ENCODE peak calls at places on chromosomes 13 and 19, in eight cellular contexts. J is stimulated activated CD4-positive, alpha-beta T cell treated with anti-CD3 and anti-CD28 coated beads, Interleukin-1b, Interleukin-23, amount 100 ng/mL, for 24 hours; A is head of caudate nucleus; I is hypothalamus; U is GM23248; G is mesothelial cell of epicardium; R is SHP77 treated with DMSO at 0.1 percent for 48 hours; Z is amniotic stem cell. E is an unnamed sample.

GRCh38 chr13:49649244-49649962 is 21.1 kb downstream of the ARL11 start:
- DNase-seq in U (peak; percentile 52), I (no peak), G (no peak), R (no peak), J (no peak), Z (no peak), A (no peak), E (no peak)

GRCh38 chr13:108083056-108083455 is 132.3 kb downstream of the LIG4 start:
- DNase-seq in J (no peak), U (no peak), G (no peak), R (no peak), A (no peak), Z (no peak), I (no peak), E (no peak)

GRCh38 chr13:105202384-105202783 is 1333.1 kb downstream of the EFNB2 start:
- DNase-seq in G (no peak), Z (peak; percentile 29), A (peak; percentile 12), U (no peak), J (no peak), R (peak; percentile 12), I (no peak), E (no peak)

GRCh38 chr19:39671739-39672363 is 16.1 kb downstream of the LGALS16 start:
- DNase-seq in J (peak; percentile 14), A (peak; percentile 42), I (no peak), U (peak; percentile 60), G (no peak), R (peak; percentile 80), Z (peak; percentile 40), E (no peak)

GRCh38 chr19:18735752-18736151 is 52.3 kb downstream of the CRTC1 start:
- DNase-seq in U (no peak), J (no peak), I (peak; percentile 9), A (peak; percentile 31), G (no peak), Z (no peak), R (no peak), E (no peak)

GRCh38 chr19:55688422-55689218 is 13.6 kb downstream of the EPN1 start:
- DNase-seq in A (no peak), I (no peak), Z (no peak), U (no peak), G (no peak), R (no peak), J (no peak), E (no peak)

GRCh38 chr19:5585461-5586299 is 17.9 kb upstream of the TINCR start:
- DNase-seq in I (peak; percentile 17), A (peak; percentile 43), U (no peak), R (no peak), J (peak; percentile 13), G (no peak), Z (no peak), E (no peak)

GRCh38 chr13:44576396-44577235 is 486 bp upstream of the TSC22D1 start:
- DNase-seq in R (no peak), J (peak; percentile 26), G (no peak), I (peak; percentile 48), Z (no peak), A (peak; percentile 60), U (peak; percentile 58), E (no peak)

GRCh38 chr19:16367269-16367683 is 42.6 kb downstream of the KLF2 start:
- DNase-seq in R (no peak), U (no peak), Z (no peak), I (no peak), J (no peak), G (no peak), A (no peak), E (no peak)

E was measured in progenitor cell of endocrine pancreas.